ENCODE peak calls at places on chromosomes 12 and 14, in five cellular contexts. One of them, this sample, is unnamed.
A peak's percentile ranks its signal among the peaks of the same experiment; 100 is the strongest.

GRCh38 chr12:125185740-125186470 is 120.7 kb downstream of the AACS start:
- DNase-seq in CD8-positive, alpha-beta memory T cell: no peak
- DNase-seq in A549: peak; percentile 74
- DNase-seq in heart right ventricle: peak; percentile 62
- DNase-seq in uterus: peak; percentile 31
- DNase-seq in this sample: peak; percentile 91

GRCh38 chr12:89861086-89861485 is 152.4 kb upstream of the ATP2B1 start:
- DNase-seq in CD8-positive, alpha-beta memory T cell: no peak
- DNase-seq in A549: peak; percentile 68
- DNase-seq in heart right ventricle: no peak
- DNase-seq in uterus: no peak
- DNase-seq in this sample: no peak

GRCh38 chr12:3882896-3883564 is 9.8 kb upstream of the PARP11 start:
- DNase-seq in CD8-positive, alpha-beta memory T cell: no peak
- DNase-seq in A549: peak; percentile 34
- DNase-seq in heart right ventricle: no peak
- DNase-seq in uterus: no peak
- DNase-seq in this sample: no peak

GRCh38 chr14:75310295-75311059 is 31.8 kb downstream of the FOS start:
- DNase-seq in CD8-positive, alpha-beta memory T cell: no peak
- DNase-seq in A549: peak; percentile 80
- DNase-seq in heart right ventricle: peak; percentile 92
- DNase-seq in uterus: peak; percentile 91
- DNase-seq in this sample: peak; percentile 96

GRCh38 chr12:42213023-42213422 is 25.0 kb downstream of the YAF2 start:
- DNase-seq in CD8-positive, alpha-beta memory T cell: no peak
- DNase-seq in A549: no peak
- DNase-seq in heart right ventricle: peak; percentile 18
- DNase-seq in uterus: no peak
- DNase-seq in this sample: no peak

GRCh38 chr14:24662753-24663152 is 28.8 kb upstream of the GZMB start:
- DNase-seq in CD8-positive, alpha-beta memory T cell: no peak
- DNase-seq in A549: no peak
- DNase-seq in heart right ventricle: peak; percentile 40
- DNase-seq in uterus: no peak
- DNase-seq in this sample: no peak

GRCh38 chr14:70448633-70449032 is 3.3 kb upstream of the ADAM21 start:
- DNase-seq in CD8-positive, alpha-beta memory T cell: no peak
- DNase-seq in A549: peak; percentile 48
- DNase-seq in heart right ventricle: no peak
- DNase-seq in uterus: no peak
- DNase-seq in this sample: no peak

GRCh38 chr12:128025856-128026255 is 241.1 kb upstream of the TMEM132C start:
- DNase-seq in CD8-positive, alpha-beta memory T cell: no peak
- DNase-seq in A549: no peak
- DNase-seq in heart right ventricle: no peak
- DNase-seq in uterus: no peak
- DNase-seq in this sample: no peak

GRCh38 chr14:23364604-23365352 is at the start of gene EFS:
- DNase-seq in CD8-positive, alpha-beta memory T cell: no peak
- DNase-seq in A549: no peak
- DNase-seq in heart right ventricle: peak; percentile 47
- DNase-seq in uterus: peak; percentile 71
- DNase-seq in this sample: peak; percentile 85

GRCh38 chr14:68137704-68138619 is 318.4 kb downstream of the RAD51B start:
- DNase-seq in CD8-positive, alpha-beta memory T cell: no peak
- DNase-seq in A549: peak; percentile 98
- DNase-seq in heart right ventricle: peak; percentile 6
- DNase-seq in uterus: peak; percentile 35
- DNase-seq in this sample: peak; percentile 64

GRCh38 chr12:44720265-44720664 is 155.8 kb downstream of the NELL2 start:
- DNase-seq in CD8-positive, alpha-beta memory T cell: no peak
- DNase-seq in A549: no peak
- DNase-seq in heart right ventricle: no peak
- DNase-seq in uterus: no peak
- DNase-seq in this sample: no peak

DNA sequence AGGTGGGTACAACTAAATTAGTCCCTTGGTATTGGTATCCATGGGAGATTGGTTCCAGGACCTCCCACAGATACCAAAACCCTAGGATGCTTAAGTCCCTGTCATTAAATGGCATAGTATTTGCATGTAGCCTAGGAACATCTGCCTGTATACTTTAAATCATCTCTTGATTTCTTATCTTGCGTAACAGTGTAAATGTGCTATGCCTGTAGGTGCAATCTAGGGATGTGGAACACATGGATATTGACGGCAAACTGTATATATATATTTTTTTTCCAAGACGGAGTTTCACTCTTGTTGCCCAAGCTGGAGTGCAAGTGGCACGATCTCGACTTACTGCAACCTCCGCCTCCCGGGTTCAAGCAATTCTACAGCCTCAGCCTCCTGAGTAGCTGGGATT is 1.5 kb downstream of the KNTC1 start:
- DNase-seq in CD8-positive, alpha-beta memory T cell: no peak
- DNase-seq in A549: no peak
- DNase-seq in heart right ventricle: no peak
- DNase-seq in uterus: no peak
- DNase-seq in this sample: no peak
- H3K4me3 ChIP-seq in CD8-positive, alpha-beta memory T cell: no peak overlapping the region
- H3K4me3 ChIP-seq in A549: peak overlapping the region; percentile 69
- H3K4me3 ChIP-seq in heart right ventricle: no peak overlapping the region
- H3K4me3 ChIP-seq in uterus: no peak overlapping the region
- H3K4me3 ChIP-seq in this sample: no peak overlapping the region

DNA sequence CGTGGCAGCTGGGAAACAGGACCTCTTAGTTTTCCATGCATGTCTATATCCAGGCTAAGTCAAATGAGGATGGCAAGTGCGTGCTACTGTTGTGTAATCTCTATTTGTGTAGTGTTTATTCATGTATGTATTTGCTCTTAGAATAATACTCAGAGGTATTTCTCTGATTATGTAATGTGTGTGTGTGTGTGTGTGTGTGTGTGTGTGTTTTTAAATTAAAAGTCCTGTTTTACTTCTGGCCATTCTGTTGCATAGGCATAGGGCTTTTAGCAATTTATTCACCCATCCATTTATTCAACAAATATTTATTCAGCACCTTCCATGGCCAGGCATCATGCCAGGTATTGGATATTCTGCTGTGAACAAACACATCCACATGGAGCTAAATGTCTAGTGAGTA is 63.5 kb downstream of the PELI2 start:
- DNase-seq in CD8-positive, alpha-beta memory T cell: no peak
- DNase-seq in A549: peak; percentile 81
- DNase-seq in heart right ventricle: no peak
- DNase-seq in uterus: no peak
- DNase-seq in this sample: no peak
- H3K27ac ChIP-seq in CD8-positive, alpha-beta memory T cell: no peak overlapping the region
- H3K27ac ChIP-seq in A549: peak overlapping the region; percentile 8
- H3K27ac ChIP-seq in heart right ventricle: peak overlapping the region; percentile 32
- H3K27ac ChIP-seq in uterus: no peak overlapping the region
- H3K27ac ChIP-seq in this sample: no peak overlapping the region

GRCh38 chr12:20440408-20440807 is 72.1 kb downstream of the PDE3A start:
- DNase-seq in CD8-positive, alpha-beta memory T cell: no peak
- DNase-seq in A549: no peak
- DNase-seq in heart right ventricle: no peak
- DNase-seq in uterus: no peak
- DNase-seq in this sample: no peak

GRCh38 chr12:20439634-20440033 is 71.3 kb downstream of the PDE3A start:
- DNase-seq in CD8-positive, alpha-beta memory T cell: no peak
- DNase-seq in A549: no peak
- DNase-seq in heart right ventricle: no peak
- DNase-seq in uterus: no peak
- DNase-seq in this sample: no peak

GRCh38 chr12:20434993-20435392 is 66.7 kb downstream of the PDE3A start:
- DNase-seq in CD8-positive, alpha-beta memory T cell: no peak
- DNase-seq in A549: no peak
- DNase-seq in heart right ventricle: no peak
- DNase-seq in uterus: no peak
- DNase-seq in this sample: no peak

GRCh38 chr12:20438307-20438779 is 70.0 kb downstream of the PDE3A start:
- DNase-seq in CD8-positive, alpha-beta memory T cell: no peak
- DNase-seq in A549: peak; percentile 12
- DNase-seq in heart right ventricle: no peak
- DNase-seq in uterus: no peak
- DNase-seq in this sample: no peak

GRCh38 chr12:20436367-20436766 is 68.0 kb downstream of the PDE3A start:
- DNase-seq in CD8-positive, alpha-beta memory T cell: no peak
- DNase-seq in A549: no peak
- DNase-seq in heart right ventricle: no peak
- DNase-seq in uterus: no peak
- DNase-seq in this sample: no peak
- H3K4me1 ChIP-seq in CD8-positive, alpha-beta memory T cell: no peaks in the 10 kb centered on the region
- H3K4me1 ChIP-seq in A549: peaks cover 14% of the 10 kb centered on the region
- H3K4me1 ChIP-seq in heart right ventricle: peaks cover 98% of the 10 kb centered on the region
- H3K4me1 ChIP-seq in uterus: no peaks in the 10 kb centered on the region
- H3K4me1 ChIP-seq in this sample: peaks cover 11% of the 10 kb centered on the region

GRCh38 chr12:54341343-54341742 is 16.4 kb downstream of the COPZ1 start:
- DNase-seq in CD8-positive, alpha-beta memory T cell: no peak
- DNase-seq in A549: no peak
- DNase-seq in heart right ventricle: no peak
- DNase-seq in uterus: no peak
- DNase-seq in this sample: no peak
- H3K4me3 ChIP-seq in CD8-positive, alpha-beta memory T cell: no peak overlapping the region
- H3K4me3 ChIP-seq in A549: no peak overlapping the region
- H3K4me3 ChIP-seq in heart right ventricle: no peak overlapping the region
- H3K4me3 ChIP-seq in uterus: no peak overlapping the region
- H3K4me3 ChIP-seq in this sample: no peak overlapping the region

GRCh38 chr14:99476864-99477263 is 3.8 kb downstream of the SETD3 start:
- DNase-seq in CD8-positive, alpha-beta memory T cell: no peak
- DNase-seq in A549: no peak
- DNase-seq in heart right ventricle: no peak
- DNase-seq in uterus: no peak
- DNase-seq in this sample: no peak

GRCh38 chr14:99478133-99478532 is 2.5 kb downstream of the SETD3 start:
- DNase-seq in CD8-positive, alpha-beta memory T cell: no peak
- DNase-seq in A549: no peak
- DNase-seq in heart right ventricle: no peak
- DNase-seq in uterus: no peak
- DNase-seq in this sample: no peak

GRCh38 chr14:99472937-99473336 is 7.7 kb downstream of the SETD3 start:
- DNase-seq in CD8-positive, alpha-beta memory T cell: no peak
- DNase-seq in A549: no peak
- DNase-seq in heart right ventricle: no peak
- DNase-seq in uterus: no peak
- DNase-seq in this sample: no peak

GRCh38 chr14:99475179-99475578 is 5.5 kb downstream of the SETD3 start:
- DNase-seq in CD8-positive, alpha-beta memory T cell: no peak
- DNase-seq in A549: no peak
- DNase-seq in heart right ventricle: peak; percentile 16
- DNase-seq in uterus: no peak
- DNase-seq in this sample: no peak

GRCh38 chr14:99475660-99476059 is 5.0 kb downstream of the SETD3 start:
- DNase-seq in CD8-positive, alpha-beta memory T cell: no peak
- DNase-seq in A549: no peak
- DNase-seq in heart right ventricle: no peak
- DNase-seq in uterus: no peak
- DNase-seq in this sample: no peak
- H3K27ac ChIP-seq in CD8-positive, alpha-beta memory T cell: no peak overlapping the region
- H3K27ac ChIP-seq in A549: no peak overlapping the region
- H3K27ac ChIP-seq in heart right ventricle: no peak overlapping the region
- H3K27ac ChIP-seq in uterus: no peak overlapping the region
- H3K27ac ChIP-seq in this sample: no peak overlapping the region

GRCh38 chr14:34231626-34232025 is 230.4 kb downstream of the SPTSSA start:
- DNase-seq in CD8-positive, alpha-beta memory T cell: no peak
- DNase-seq in A549: no peak
- DNase-seq in heart right ventricle: peak; percentile 16
- DNase-seq in uterus: peak; percentile 20
- DNase-seq in this sample: no peak
- H3K4me1 ChIP-seq in CD8-positive, alpha-beta memory T cell: no peaks in the 10 kb centered on the region
- H3K4me1 ChIP-seq in A549: peaks cover 1% of the 10 kb centered on the region
- H3K4me1 ChIP-seq in heart right ventricle: peaks cover 38% of the 10 kb centered on the region
- H3K4me1 ChIP-seq in uterus: no peaks in the 10 kb centered on the region
- H3K4me1 ChIP-seq in this sample: peaks cover 4% of the 10 kb centered on the region

GRCh38 chr14:21255385-21256101 is 13.7 kb downstream of the HNRNPC start:
- DNase-seq in CD8-positive, alpha-beta memory T cell: no peak
- DNase-seq in A549: no peak
- DNase-seq in heart right ventricle: no peak
- DNase-seq in uterus: no peak
- DNase-seq in this sample: no peak
- H3K4me3 ChIP-seq in CD8-positive, alpha-beta memory T cell: no peak overlapping the region
- H3K4me3 ChIP-seq in A549: no peak overlapping the region
- H3K4me3 ChIP-seq in heart right ventricle: no peak overlapping the region
- H3K4me3 ChIP-seq in uterus: no peak overlapping the region
- H3K4me3 ChIP-seq in this sample: no peak overlapping the region

DNA sequence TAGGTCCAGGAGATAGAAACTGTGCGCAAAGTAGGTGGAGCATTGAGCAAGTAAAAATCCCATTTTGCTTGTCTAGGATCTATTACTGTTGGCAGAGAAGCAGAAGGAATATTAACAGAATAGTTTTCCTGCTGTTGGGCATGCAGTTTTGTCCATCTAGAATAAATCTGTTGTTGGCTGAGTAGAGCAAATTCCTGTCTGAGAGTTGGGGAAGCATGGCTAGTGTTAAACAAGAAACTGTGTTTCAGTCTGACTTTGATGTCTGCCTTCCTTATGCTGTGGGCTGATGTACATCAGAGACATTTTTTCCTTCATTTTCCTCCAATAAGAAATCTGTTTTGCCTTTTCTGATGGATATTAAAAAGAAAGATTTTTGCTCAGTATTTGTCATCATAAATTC is 98.2 kb downstream of the RAD52 start:
- DNase-seq in CD8-positive, alpha-beta memory T cell: no peak
- DNase-seq in A549: no peak
- DNase-seq in heart right ventricle: no peak
- DNase-seq in uterus: no peak
- DNase-seq in this sample: no peak
- H3K27ac ChIP-seq in CD8-positive, alpha-beta memory T cell: no peak overlapping the region
- H3K27ac ChIP-seq in A549: peak overlapping the region; percentile 45
- H3K27ac ChIP-seq in heart right ventricle: no peak overlapping the region
- H3K27ac ChIP-seq in uterus: peak overlapping the region; percentile 53
- H3K27ac ChIP-seq in this sample: peak overlapping the region; percentile 67

This sample was measured in aorta.